ENCODE peak calls at places on chromosomes 13 and 19, in ten cellular contexts. S is A549, M is HCT116, C is heart left ventricle, N is K562, B is IMR-90, E is Peyer's patch, G is adrenal gland, L is breast epithelium, D is body of pancreas. O is an unnamed sample.

GRCh38 chr13:74066937-74067336 is 67.3 kb downstream of the KLF12 start:
- DNase-seq in N (no peak), D (no peak), L (no peak), M (no peak), S (no peak), B (peak), G (no peak), E (no peak), C (no peak), O (no peak)

GRCh38 chr19:5454743-5455142 is 474 bp upstream of the ZNRF4 start:
- DNase-seq in N (no peak), G (no peak), B (no peak), D (no peak), L (no peak), E (no peak), S (no peak), M (no peak), C (no peak), O (no peak)

GRCh38 chr19:33384983-33385382 is 11.5 kb downstream of the CEBPG start:
- DNase-seq in L (no peak), D (no peak), G (no peak), B (no peak), C (no peak), M (no peak), S (no peak), E (no peak), N (no peak), O (no peak)

GRCh38 chr13:30713133-30713532 is 22.2 kb upstream of the ALOX5AP start:
- DNase-seq in G (peak), E (no peak), S (peak), C (no peak), L (no peak), N (no peak), M (no peak), D (peak), B (no peak), O (no peak)

GRCh38 chr19:37507167-37507464 is 377 bp downstream of the ZNF793 start:
- DNase-seq in C (no peak), L (no peak), N (no peak), D (no peak), G (no peak), B (no peak), M (no peak), S (no peak), E (no peak), O (no peak)

GRCh38 chr13:91347996-91348905 is 764 bp downstream of the MIR17HG start:
- DNase-seq in E (peak), N (peak), B (no peak), G (peak), D (peak), C (peak), L (peak), M (no peak), S (peak), O (peak)

GRCh38 chr19:45824041-45824471 is 8.9 kb upstream of the RSPH6A start:
- DNase-seq in B (no peak), E (no peak), C (no peak), G (peak), L (peak), N (no peak), D (peak), M (no peak), S (no peak), O (no peak)

GRCh38 chr19:5247957-5248705 is 92.5 kb downstream of the PTPRS start:
- DNase-seq in M (no peak), C (no peak), N (no peak), S (no peak), D (no peak), L (no peak), E (no peak), G (no peak), B (no peak), O (no peak)

GRCh38 chr19:46271488-46272197 is 25.2 kb upstream of the HIF3A start:
- DNase-seq in L (no peak), D (no peak), M (no peak), B (peak), C (no peak), N (no peak), S (peak), E (no peak), G (peak), O (peak)

GRCh38 chr19:15511671-15512424 is 3.5 kb downstream of the CYP4F22 start:
- DNase-seq in C (no peak), G (no peak), B (no peak), L (no peak), D (no peak), N (no peak), M (no peak), S (no peak), E (no peak), O (no peak)

GRCh38 chr19:33347300-33347699 is 26.2 kb upstream of the CEBPG start:
- DNase-seq in C (no peak), S (no peak), N (no peak), D (no peak), M (no peak), G (no peak), L (no peak), E (no peak), B (no peak), O (no peak)

GRCh38 chr19:41552558-41552957 is 23.4 kb upstream of the CEACAM21 start:
- DNase-seq in B (no peak), M (no peak), L (no peak), C (no peak), N (no peak), S (no peak), D (no peak), E (peak), G (no peak), O (no peak)

GRCh38 chr13:77779461-77780272 is 82.2 kb downstream of the SLAIN1 start:
- DNase-seq in D (peak), L (no peak), E (no peak), C (peak), B (peak), M (peak), N (peak), G (peak), S (peak), O (peak)

GRCh38 chr13:79775830-79776229 is 294.9 kb downstream of the NDFIP2 start:
- DNase-seq in D (peak), S (peak), L (no peak), E (no peak), G (peak), C (peak), B (peak), N (no peak), M (peak), O (peak)

GRCh38 chr13:110387451-110388140 is 80.5 kb downstream of the COL4A2 start:
- DNase-seq in M (no peak), S (no peak), B (peak), N (no peak), G (peak), L (peak), D (no peak), E (no peak), C (peak), O (peak)

GRCh38 chr13:93776936-93777335 is 550.3 kb downstream of the GPC6 start:
- DNase-seq in B (peak), D (no peak), E (no peak), G (no peak), C (no peak), N (no peak), S (no peak), M (no peak), L (no peak), O (no peak)

GRCh38 chr19:40601061-40601973 is at the start of gene LTBP4:
- DNase-seq in S (no peak), C (peak), M (no peak), D (peak), B (no peak), G (no peak), N (peak), L (no peak), E (no peak), O (peak)

GRCh38 chr13:24995225-24995804 is 100.6 kb upstream of the PABPC3 start:
- DNase-seq in S (peak), D (peak), B (peak), E (peak), N (peak), C (no peak), M (peak), G (peak), L (no peak), O (peak)

DNA sequence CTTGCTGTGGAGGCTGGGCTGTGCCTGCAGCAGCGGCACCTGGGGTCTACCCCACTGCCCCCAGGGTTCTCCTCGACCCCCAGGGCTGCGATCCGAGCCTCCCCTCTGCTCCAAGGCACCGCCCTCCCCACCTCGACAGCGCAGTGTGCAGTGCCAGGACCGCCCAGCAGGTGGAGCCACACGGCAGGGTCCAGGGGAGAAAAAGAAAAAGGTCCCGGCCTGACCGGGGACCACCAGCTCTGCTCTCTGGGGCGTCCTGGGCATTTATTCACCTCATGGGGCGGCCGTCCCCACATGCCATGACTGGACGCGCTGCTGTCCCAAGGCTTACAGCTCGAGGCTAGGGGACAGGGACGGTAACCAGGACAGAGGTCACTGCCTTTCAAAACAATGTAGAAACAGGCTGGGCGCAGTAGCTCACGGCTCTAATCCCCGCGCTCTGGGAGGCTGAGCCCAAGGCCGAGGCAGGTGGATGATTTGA is 10.6 kb downstream of the REXO1 start:
- DNase-seq in B (no peak), C (no peak), S (no peak), L (no peak), D (no peak), G (peak), E (no peak), M (no peak), N (peak), O (no peak)
- H3K27ac ChIP-seq in B (no peak), C (no peak), S (peak), L (no peak), D (no peak), G (peak), E (no peak), M (peak), N (peak), O (no peak)

DNA sequence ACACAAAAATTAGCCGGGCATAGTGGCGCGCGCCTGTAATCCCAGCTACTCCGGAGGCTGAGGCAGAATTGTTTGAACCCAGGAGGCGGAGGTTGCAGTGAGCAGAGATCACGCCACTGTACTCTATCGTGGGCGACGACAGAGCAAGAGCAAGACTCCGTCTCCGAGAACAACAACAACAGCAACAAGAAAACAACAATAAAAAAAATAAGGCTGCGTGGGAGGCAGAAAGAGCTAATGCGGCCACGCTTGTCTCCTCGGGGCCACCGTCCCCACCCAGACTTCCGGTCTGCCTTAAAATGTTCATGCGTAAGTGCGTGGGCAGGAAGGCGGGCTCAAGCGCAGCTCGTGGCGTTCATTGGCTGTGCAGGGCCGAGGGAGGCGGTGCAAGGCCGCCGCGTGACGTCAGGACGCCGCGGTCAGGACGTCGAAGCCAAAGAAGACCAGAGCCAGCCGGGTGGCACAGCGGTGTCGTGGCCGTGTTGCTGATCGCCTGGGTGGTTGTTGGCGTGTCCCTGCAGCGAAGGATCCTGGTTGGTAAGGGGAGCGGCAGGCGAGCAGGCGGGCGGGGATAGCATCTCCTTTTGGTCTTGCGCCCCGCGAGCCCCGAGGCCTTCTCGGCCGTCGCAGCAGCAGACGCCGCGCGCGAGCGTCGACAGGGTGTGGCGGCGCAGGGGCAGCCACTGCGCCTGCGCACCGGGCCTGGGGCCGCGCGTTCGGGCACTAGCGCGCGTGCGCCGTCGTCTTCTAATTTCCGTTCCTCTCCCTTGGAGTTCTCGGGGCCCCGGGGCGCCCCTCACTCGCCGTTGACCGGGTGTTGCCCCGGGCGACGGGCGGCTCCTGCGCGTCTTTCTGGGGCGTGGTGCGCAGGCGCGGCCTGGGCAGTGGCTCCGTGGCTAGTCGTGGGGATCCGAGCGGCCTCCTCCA is at the start of gene LENG8:
- DNase-seq in C (peak), N (peak), L (peak), E (peak), D (peak), B (peak), M (peak), G (peak), S (peak), O (peak)
- TF ChIP-seq POLR2A in C (peak), N (peak), L (peak), E (peak), D (peak), B (peak), M (peak), G (peak), S (peak), O (peak)

GRCh38 chr13:45167611-45168554 is 33.0 kb downstream of the KCTD4 start:
- DNase-seq in B (no peak), L (peak), N (peak), E (no peak), S (peak), D (peak), M (peak), C (peak), G (no peak), O (peak)
- TF ChIP-seq CTCF in B (no peak), L (no peak), N (no peak), E (no peak), S (no peak), D (no peak), M (no peak), C (no peak), G (no peak), O (no peak)

DNA sequence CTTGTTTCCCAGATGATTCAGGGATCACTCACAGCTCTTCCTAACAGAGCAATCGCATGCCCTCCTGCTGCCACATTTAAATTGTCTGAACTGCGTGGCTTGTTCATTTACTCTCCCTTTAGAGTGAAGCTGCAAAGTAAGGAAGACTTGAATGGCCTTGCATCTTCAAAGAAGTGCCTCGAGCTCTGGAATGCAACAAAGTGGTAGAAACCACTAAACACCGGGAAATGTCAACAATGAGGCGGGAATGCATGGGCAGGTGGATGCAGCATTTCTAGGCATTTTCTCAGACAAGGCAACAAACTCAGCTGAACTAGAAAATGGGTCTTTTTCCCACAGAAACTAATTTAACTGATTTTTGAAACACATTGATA is 10.3 kb upstream of the DACH1 start:
- DNase-seq in E (no peak), S (no peak), B (no peak), C (no peak), L (no peak), D (no peak), G (no peak), N (no peak), M (no peak), O (no peak)
- H3K27ac ChIP-seq in E (no peak), S (no peak), B (no peak), C (no peak), L (no peak), D (no peak), G (no peak), N (no peak), M (no peak), O (no peak)

O was measured in thyroid gland.